ENCODE peak calls at places on chromosomes 5 and 9, in six cellular contexts. One of them, this sample, is unnamed.

GRCh38 chr5:158384535-158385421 is 525.8 kb upstream of the CLINT1 start:
- DNase-seq in CD4-positive, CD25-positive, alpha-beta regulatory T cell: no peak
- DNase-seq in aorta: peak; percentile 75
- DNase-seq in cardiac muscle cell: no peak
- DNase-seq in vagina: no peak
- DNase-seq in Peyer's patch: no peak
- DNase-seq in this sample: no peak

GRCh38 chr9:108272350-108272899 is 583.4 kb downstream of the ACTL7B start:
- DNase-seq in CD4-positive, CD25-positive, alpha-beta regulatory T cell: no peak
- DNase-seq in aorta: no peak
- DNase-seq in cardiac muscle cell: peak; percentile 49
- DNase-seq in vagina: no peak
- DNase-seq in Peyer's patch: peak; percentile 66
- DNase-seq in this sample: peak; percentile 26

GRCh38 chr9:107460153-107461023 is 29.2 kb downstream of the KLF4 start:
- DNase-seq in CD4-positive, CD25-positive, alpha-beta regulatory T cell: no peak
- DNase-seq in aorta: no peak
- DNase-seq in cardiac muscle cell: no peak
- DNase-seq in vagina: no peak
- DNase-seq in Peyer's patch: no peak
- DNase-seq in this sample: no peak

GRCh38 chr9:73845954-73846690 is 651.0 kb upstream of the RORB start:
- DNase-seq in CD4-positive, CD25-positive, alpha-beta regulatory T cell: no peak
- DNase-seq in aorta: no peak
- DNase-seq in cardiac muscle cell: no peak
- DNase-seq in vagina: no peak
- DNase-seq in Peyer's patch: no peak
- DNase-seq in this sample: no peak

GRCh38 chr9:86408121-86408520 is 53.9 kb upstream of the TUT7 start:
- DNase-seq in CD4-positive, CD25-positive, alpha-beta regulatory T cell: no peak
- DNase-seq in aorta: no peak
- DNase-seq in cardiac muscle cell: no peak
- DNase-seq in vagina: no peak
- DNase-seq in Peyer's patch: no peak
- DNase-seq in this sample: no peak

GRCh38 chr9:81687521-81688261 is 1.7 kb downstream of the TLE1 start:
- DNase-seq in CD4-positive, CD25-positive, alpha-beta regulatory T cell: no peak
- DNase-seq in aorta: peak; percentile 85
- DNase-seq in cardiac muscle cell: peak; percentile 36
- DNase-seq in vagina: no peak
- DNase-seq in Peyer's patch: peak; percentile 82
- DNase-seq in this sample: no peak

GRCh38 chr5:96172436-96172835 is 210.8 kb upstream of the ELL2 start:
- DNase-seq in CD4-positive, CD25-positive, alpha-beta regulatory T cell: no peak
- DNase-seq in aorta: no peak
- DNase-seq in cardiac muscle cell: no peak
- DNase-seq in vagina: no peak
- DNase-seq in Peyer's patch: no peak
- DNase-seq in this sample: no peak

GRCh38 chr9:120715331-120715924 is 1.2 kb upstream of the MEGF9 start:
- DNase-seq in CD4-positive, CD25-positive, alpha-beta regulatory T cell: no peak
- DNase-seq in aorta: peak; percentile 82
- DNase-seq in cardiac muscle cell: no peak
- DNase-seq in vagina: no peak
- DNase-seq in Peyer's patch: peak; percentile 57
- DNase-seq in this sample: peak; percentile 83

GRCh38 chr9:77899679-77900354 is 131.8 kb downstream of the GNAQ start:
- DNase-seq in CD4-positive, CD25-positive, alpha-beta regulatory T cell: no peak
- DNase-seq in aorta: no peak
- DNase-seq in cardiac muscle cell: no peak
- DNase-seq in vagina: no peak
- DNase-seq in Peyer's patch: no peak
- DNase-seq in this sample: no peak

GRCh38 chr5:131640043-131640856 is 5.2 kb upstream of the RAPGEF6 start:
- DNase-seq in CD4-positive, CD25-positive, alpha-beta regulatory T cell: peak; percentile 6
- DNase-seq in aorta: no peak
- DNase-seq in cardiac muscle cell: no peak
- DNase-seq in vagina: no peak
- DNase-seq in Peyer's patch: no peak
- DNase-seq in this sample: peak; percentile 46

GRCh38 chr5:42545038-42545437 is 121.8 kb downstream of the GHR start:
- DNase-seq in CD4-positive, CD25-positive, alpha-beta regulatory T cell: no peak
- DNase-seq in aorta: no peak
- DNase-seq in cardiac muscle cell: no peak
- DNase-seq in vagina: no peak
- DNase-seq in Peyer's patch: no peak
- DNase-seq in this sample: no peak

GRCh38 chr9:89744730-89745129 is 139.9 kb downstream of the GADD45G start:
- DNase-seq in CD4-positive, CD25-positive, alpha-beta regulatory T cell: no peak
- DNase-seq in aorta: no peak
- DNase-seq in cardiac muscle cell: no peak
- DNase-seq in vagina: no peak
- DNase-seq in Peyer's patch: no peak
- DNase-seq in this sample: no peak

GRCh38 chr5:82613886-82614285 is 335.7 kb upstream of the RPS23 start:
- DNase-seq in CD4-positive, CD25-positive, alpha-beta regulatory T cell: no peak
- DNase-seq in aorta: no peak
- DNase-seq in cardiac muscle cell: no peak
- DNase-seq in vagina: no peak
- DNase-seq in Peyer's patch: no peak
- DNase-seq in this sample: no peak

GRCh38 chr9:130128782-130129424 is 43.3 kb upstream of the NCS1 start:
- DNase-seq in CD4-positive, CD25-positive, alpha-beta regulatory T cell: peak; percentile 46
- DNase-seq in aorta: no peak
- DNase-seq in cardiac muscle cell: peak; percentile 70
- DNase-seq in vagina: no peak
- DNase-seq in Peyer's patch: peak; percentile 82
- DNase-seq in this sample: no peak

GRCh38 chr5:53438486-53439472 is 41.6 kb upstream of the FST start:
- DNase-seq in CD4-positive, CD25-positive, alpha-beta regulatory T cell: no peak
- DNase-seq in aorta: no peak
- DNase-seq in cardiac muscle cell: no peak
- DNase-seq in vagina: no peak
- DNase-seq in Peyer's patch: no peak
- DNase-seq in this sample: no peak

GRCh38 chr5:65986796-65987195 is 60.4 kb downstream of the ERBIN start:
- DNase-seq in CD4-positive, CD25-positive, alpha-beta regulatory T cell: no peak
- DNase-seq in aorta: no peak
- DNase-seq in cardiac muscle cell: no peak
- DNase-seq in vagina: no peak
- DNase-seq in Peyer's patch: no peak
- DNase-seq in this sample: no peak

GRCh38 chr9:105503873-105504272 is 54.1 kb upstream of the FKTN start:
- DNase-seq in CD4-positive, CD25-positive, alpha-beta regulatory T cell: no peak
- DNase-seq in aorta: no peak
- DNase-seq in cardiac muscle cell: no peak
- DNase-seq in vagina: no peak
- DNase-seq in Peyer's patch: no peak
- DNase-seq in this sample: peak; percentile 59

GRCh38 chr9:76817489-76817888 is 53.3 kb downstream of the PCA3 start:
- DNase-seq in CD4-positive, CD25-positive, alpha-beta regulatory T cell: no peak
- DNase-seq in aorta: no peak
- DNase-seq in cardiac muscle cell: no peak
- DNase-seq in vagina: no peak
- DNase-seq in Peyer's patch: no peak
- DNase-seq in this sample: no peak

GRCh38 chr9:133406039-133406438 is 11.8 kb downstream of the REXO4 start:
- DNase-seq in CD4-positive, CD25-positive, alpha-beta regulatory T cell: no peak
- DNase-seq in aorta: no peak
- DNase-seq in cardiac muscle cell: no peak
- DNase-seq in vagina: no peak
- DNase-seq in Peyer's patch: no peak
- DNase-seq in this sample: no peak

GRCh38 chr9:97985058-97985861 is 2.1 kb downstream of the ANP32B start:
- DNase-seq in CD4-positive, CD25-positive, alpha-beta regulatory T cell: no peak
- DNase-seq in aorta: peak; percentile 79
- DNase-seq in cardiac muscle cell: peak; percentile 15
- DNase-seq in vagina: no peak
- DNase-seq in Peyer's patch: no peak
- DNase-seq in this sample: no peak

GRCh38 chr9:70830618-70831017 is 290.8 kb downstream of the TRPM3 start:
- DNase-seq in CD4-positive, CD25-positive, alpha-beta regulatory T cell: no peak
- DNase-seq in aorta: no peak
- DNase-seq in cardiac muscle cell: peak; percentile 21
- DNase-seq in vagina: no peak
- DNase-seq in Peyer's patch: no peak
- DNase-seq in this sample: peak; percentile 64

GRCh38 chr5:180045889-180046499 is 25.6 kb downstream of the RNF130 start:
- DNase-seq in CD4-positive, CD25-positive, alpha-beta regulatory T cell: no peak
- DNase-seq in aorta: peak; percentile 75
- DNase-seq in cardiac muscle cell: no peak
- DNase-seq in vagina: no peak
- DNase-seq in Peyer's patch: no peak
- DNase-seq in this sample: no peak

GRCh38 chr9:5884191-5884590 is 6.5 kb upstream of the MLANA start:
- DNase-seq in CD4-positive, CD25-positive, alpha-beta regulatory T cell: no peak
- DNase-seq in aorta: no peak
- DNase-seq in cardiac muscle cell: no peak
- DNase-seq in vagina: no peak
- DNase-seq in Peyer's patch: no peak
- DNase-seq in this sample: no peak

GRCh38 chr5:600551-601541 is 11.3 kb upstream of the CEP72 start:
- DNase-seq in CD4-positive, CD25-positive, alpha-beta regulatory T cell: no peak
- DNase-seq in aorta: peak; percentile 58
- DNase-seq in cardiac muscle cell: no peak
- DNase-seq in vagina: no peak
- DNase-seq in Peyer's patch: peak; percentile 59
- DNase-seq in this sample: no peak

GRCh38 chr9:94945191-94946144 is 219.0 kb downstream of the AOPEP start:
- DNase-seq in CD4-positive, CD25-positive, alpha-beta regulatory T cell: no peak
- DNase-seq in aorta: peak; percentile 87
- DNase-seq in cardiac muscle cell: no peak
- DNase-seq in vagina: no peak
- DNase-seq in Peyer's patch: peak; percentile 64
- DNase-seq in this sample: no peak

GRCh38 chr9:126719677-126720435 is 85.0 kb upstream of the ZBTB43 start:
- DNase-seq in CD4-positive, CD25-positive, alpha-beta regulatory T cell: peak; percentile 80
- DNase-seq in aorta: peak; percentile 85
- DNase-seq in cardiac muscle cell: peak; percentile 89
- DNase-seq in vagina: no peak
- DNase-seq in Peyer's patch: peak; percentile 94
- DNase-seq in this sample: peak; percentile 86

GRCh38 chr5:129904102-129904666 is at the start of gene CHSY3:
- DNase-seq in CD4-positive, CD25-positive, alpha-beta regulatory T cell: no peak
- DNase-seq in aorta: peak; percentile 96
- DNase-seq in cardiac muscle cell: peak; percentile 90
- DNase-seq in vagina: peak; percentile 87
- DNase-seq in Peyer's patch: peak; percentile 73
- DNase-seq in this sample: peak; percentile 77

GRCh38 chr9:89359636-89360315 is 41.5 kb downstream of the SECISBP2 start:
- DNase-seq in CD4-positive, CD25-positive, alpha-beta regulatory T cell: no peak
- DNase-seq in aorta: peak; percentile 58
- DNase-seq in cardiac muscle cell: no peak
- DNase-seq in vagina: no peak
- DNase-seq in Peyer's patch: peak; percentile 37
- DNase-seq in this sample: no peak

GRCh38 chr9:38063363-38063707 is 5.7 kb downstream of the SHB start:
- DNase-seq in CD4-positive, CD25-positive, alpha-beta regulatory T cell: no peak
- DNase-seq in aorta: no peak
- DNase-seq in cardiac muscle cell: no peak
- DNase-seq in vagina: no peak
- DNase-seq in Peyer's patch: no peak
- DNase-seq in this sample: no peak
- H3K4me1 ChIP-seq in CD4-positive, CD25-positive, alpha-beta regulatory T cell: peaks cover 16% of the 10 kb centered on the region
- H3K4me1 ChIP-seq in aorta: peaks cover 6% of the 10 kb centered on the region
- H3K4me1 ChIP-seq in cardiac muscle cell: peaks cover 45% of the 10 kb centered on the region
- H3K4me1 ChIP-seq in vagina: peaks cover 57% of the 10 kb centered on the region
- H3K4me1 ChIP-seq in Peyer's patch: peaks cover 12% of the 10 kb centered on the region
- H3K4me1 ChIP-seq in this sample: peaks cover 22% of the 10 kb centered on the region

DNA sequence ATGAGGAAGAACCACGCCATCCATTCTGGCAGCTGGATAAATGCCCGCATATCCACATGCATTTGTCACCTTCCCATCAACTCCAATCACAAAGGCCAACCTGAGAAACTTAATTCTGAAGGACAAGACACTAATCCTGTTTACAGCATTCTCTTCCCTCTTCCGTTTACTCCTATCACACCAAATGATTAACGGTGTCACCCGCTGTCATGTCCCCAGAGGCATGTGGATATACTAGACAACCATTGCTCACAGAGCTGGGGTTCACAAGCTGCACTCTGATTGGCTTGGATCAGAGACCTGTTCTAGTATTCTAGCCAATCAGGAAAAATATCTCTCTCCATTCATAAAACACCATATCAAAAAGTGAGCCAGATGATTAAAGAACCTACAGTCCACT is 3.6 kb downstream of the MACROH2A1 start:
- DNase-seq in CD4-positive, CD25-positive, alpha-beta regulatory T cell: no peak
- DNase-seq in aorta: no peak
- DNase-seq in cardiac muscle cell: no peak
- DNase-seq in vagina: no peak
- DNase-seq in Peyer's patch: no peak
- DNase-seq in this sample: no peak
- H3K4me1 ChIP-seq in CD4-positive, CD25-positive, alpha-beta regulatory T cell: peaks cover 27% of the 10 kb centered on the region
- H3K4me1 ChIP-seq in aorta: no peaks in the 10 kb centered on the region
- H3K4me1 ChIP-seq in cardiac muscle cell: peaks cover 80% of the 10 kb centered on the region
- H3K4me1 ChIP-seq in vagina: peaks cover 86% of the 10 kb centered on the region
- H3K4me1 ChIP-seq in Peyer's patch: peaks cover 12% of the 10 kb centered on the region
- H3K4me1 ChIP-seq in this sample: peaks cover 15% of the 10 kb centered on the region

DNA sequence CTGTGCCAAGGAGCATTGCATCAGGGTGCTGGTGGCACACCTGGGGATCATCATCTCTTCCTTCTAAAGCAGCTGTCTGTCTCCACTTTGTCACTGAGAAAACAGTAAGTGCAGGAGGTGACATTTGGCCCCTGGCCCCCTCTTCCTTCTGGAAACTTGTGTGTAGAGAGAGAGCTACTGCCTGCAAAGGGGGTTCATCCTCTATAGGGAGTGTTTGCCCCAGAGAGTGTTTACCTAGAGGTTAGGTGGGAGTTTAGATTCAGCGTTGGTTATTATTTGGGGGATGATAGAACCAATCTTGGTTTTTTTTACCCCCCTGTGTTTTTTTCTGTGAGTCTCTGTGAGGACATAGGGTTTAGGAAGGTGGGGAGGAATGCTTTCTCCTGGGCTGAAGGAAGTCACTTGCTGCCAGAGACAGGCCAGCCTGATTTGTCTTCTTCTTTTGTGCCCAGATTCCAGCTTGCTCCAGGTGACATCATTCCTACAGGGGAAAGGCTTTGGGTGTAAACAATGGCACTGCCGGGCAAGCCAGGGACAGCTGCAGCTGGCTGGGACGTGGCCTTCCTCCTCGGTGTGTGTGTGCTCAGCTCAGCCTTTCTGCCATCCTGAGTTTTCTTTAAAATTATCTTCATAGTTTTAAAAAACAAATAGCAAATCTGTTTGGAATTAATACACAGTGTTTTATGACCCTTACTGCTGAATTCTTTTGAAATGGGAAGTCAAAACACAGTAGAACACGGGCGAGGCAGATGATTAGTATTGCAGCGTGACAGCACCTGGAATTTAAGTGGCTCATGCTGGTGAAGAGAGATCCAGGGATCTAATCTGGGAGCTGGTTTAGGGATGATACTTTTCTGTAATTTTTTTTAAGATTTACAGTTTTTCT is 24.5 kb downstream of the PRRC2B start:
- DNase-seq in CD4-positive, CD25-positive, alpha-beta regulatory T cell: no peak
- DNase-seq in aorta: peak; percentile 59
- DNase-seq in cardiac muscle cell: no peak
- DNase-seq in vagina: no peak
- DNase-seq in Peyer's patch: no peak
- DNase-seq in this sample: no peak
- H3K4me1 ChIP-seq in CD4-positive, CD25-positive, alpha-beta regulatory T cell: peaks cover 75% of the 10 kb centered on the region
- H3K4me1 ChIP-seq in aorta: peaks cover 5% of the 10 kb centered on the region
- H3K4me1 ChIP-seq in cardiac muscle cell: peaks cover 68% of the 10 kb centered on the region
- H3K4me1 ChIP-seq in vagina: peaks cover 85% of the 10 kb centered on the region
- H3K4me1 ChIP-seq in Peyer's patch: peaks cover 35% of the 10 kb centered on the region
- H3K4me1 ChIP-seq in this sample: peaks cover 23% of the 10 kb centered on the region

GRCh38 chr9:136629001-136629878 is 33.5 kb upstream of the EGFL7 start:
- DNase-seq in CD4-positive, CD25-positive, alpha-beta regulatory T cell: no peak
- DNase-seq in aorta: no peak
- DNase-seq in cardiac muscle cell: no peak
- DNase-seq in vagina: no peak
- DNase-seq in Peyer's patch: no peak
- DNase-seq in this sample: no peak
- H3K4me1 ChIP-seq in CD4-positive, CD25-positive, alpha-beta regulatory T cell: no peaks in the 10 kb centered on the region
- H3K4me1 ChIP-seq in aorta: no peaks in the 10 kb centered on the region
- H3K4me1 ChIP-seq in cardiac muscle cell: peaks cover 24% of the 10 kb centered on the region
- H3K4me1 ChIP-seq in vagina: peaks cover 47% of the 10 kb centered on the region
- H3K4me1 ChIP-seq in Peyer's patch: peaks cover 14% of the 10 kb centered on the region
- H3K4me1 ChIP-seq in this sample: no peaks in the 10 kb centered on the region

This sample was measured in HAP-1.